ENCODE peak calls at places on chromosomes 6 and 20, in ten cellular contexts. One of them, this sample, is unnamed.

GRCh38 chr20:50373674-50374286 is 136.4 kb upstream of the PTPN1 start:
- DNase-seq in activated naive CD4-positive, alpha-beta T cell treated with Interleukin-2 at 50 U/mL for 16 hours: no peak
- DNase-seq in NCI-H2081: no peak
- DNase-seq in activated CD4-positive, alpha-beta T cell treated with anti-CD3 and anti-CD28 coated beads, Interleukin-2, amount 10 ng/mL, durations not matched to agents 7 days and 5 days: no peak
- DNase-seq in NCI-H1105 treated with DMSO at 0.1 percent for 48 hours: no peak
- DNase-seq in AG04450: no peak
- DNase-seq in fibroblast of the aortic adventitia: no peak
- DNase-seq in stomach: no peak
- DNase-seq in AG20443: no peak
- DNase-seq in cardiac muscle cell: no peak
- DNase-seq in this sample: no peak

GRCh38 chr6:29509239-29509638 is 21.5 kb upstream of the MAS1L start:
- DNase-seq in fibroblast of the aortic adventitia: no peak
- DNase-seq in AG20443: no peak
- DNase-seq in cardiac muscle cell: no peak
- DNase-seq in NCI-H2081: no peak
- DNase-seq in activated CD4-positive, alpha-beta T cell treated with anti-CD3 and anti-CD28 coated beads, Interleukin-2, amount 10 ng/mL, durations not matched to agents 7 days and 5 days: peak
- DNase-seq in AG04450: no peak
- DNase-seq in NCI-H1105 treated with DMSO at 0.1 percent for 48 hours: no peak
- DNase-seq in activated naive CD4-positive, alpha-beta T cell treated with Interleukin-2 at 50 U/mL for 16 hours: no peak
- DNase-seq in stomach: no peak
- DNase-seq in this sample: peak

GRCh38 chr6:156563710-156564109 is 213.5 kb upstream of the ARID1B start:
- DNase-seq in activated naive CD4-positive, alpha-beta T cell treated with Interleukin-2 at 50 U/mL for 16 hours: no peak
- DNase-seq in stomach: no peak
- DNase-seq in AG04450: no peak
- DNase-seq in NCI-H1105 treated with DMSO at 0.1 percent for 48 hours: peak
- DNase-seq in cardiac muscle cell: no peak
- DNase-seq in fibroblast of the aortic adventitia: no peak
- DNase-seq in AG20443: no peak
- DNase-seq in NCI-H2081: peak
- DNase-seq in activated CD4-positive, alpha-beta T cell treated with anti-CD3 and anti-CD28 coated beads, Interleukin-2, amount 10 ng/mL, durations not matched to agents 7 days and 5 days: no peak
- DNase-seq in this sample: no peak

GRCh38 chr20:57908691-57909090 is 198.9 kb upstream of the PMEPA1 start:
- DNase-seq in AG20443: no peak
- DNase-seq in cardiac muscle cell: no peak
- DNase-seq in activated CD4-positive, alpha-beta T cell treated with anti-CD3 and anti-CD28 coated beads, Interleukin-2, amount 10 ng/mL, durations not matched to agents 7 days and 5 days: no peak
- DNase-seq in NCI-H2081: peak
- DNase-seq in NCI-H1105 treated with DMSO at 0.1 percent for 48 hours: no peak
- DNase-seq in AG04450: no peak
- DNase-seq in stomach: no peak
- DNase-seq in activated naive CD4-positive, alpha-beta T cell treated with Interleukin-2 at 50 U/mL for 16 hours: no peak
- DNase-seq in fibroblast of the aortic adventitia: no peak
- DNase-seq in this sample: no peak

GRCh38 chr6:136541395-136541794 is 8.8 kb downstream of the MAP7 start:
- DNase-seq in AG20443: no peak
- DNase-seq in fibroblast of the aortic adventitia: no peak
- DNase-seq in NCI-H1105 treated with DMSO at 0.1 percent for 48 hours: no peak
- DNase-seq in AG04450: no peak
- DNase-seq in activated CD4-positive, alpha-beta T cell treated with anti-CD3 and anti-CD28 coated beads, Interleukin-2, amount 10 ng/mL, durations not matched to agents 7 days and 5 days: no peak
- DNase-seq in cardiac muscle cell: no peak
- DNase-seq in NCI-H2081: no peak
- DNase-seq in activated naive CD4-positive, alpha-beta T cell treated with Interleukin-2 at 50 U/mL for 16 hours: no peak
- DNase-seq in stomach: no peak
- DNase-seq in this sample: no peak

GRCh38 chr6:148998704-148999103 is 251.9 kb downstream of the UST start:
- DNase-seq in NCI-H2081: no peak
- DNase-seq in activated CD4-positive, alpha-beta T cell treated with anti-CD3 and anti-CD28 coated beads, Interleukin-2, amount 10 ng/mL, durations not matched to agents 7 days and 5 days: no peak
- DNase-seq in AG20443: peak
- DNase-seq in AG04450: no peak
- DNase-seq in activated naive CD4-positive, alpha-beta T cell treated with Interleukin-2 at 50 U/mL for 16 hours: no peak
- DNase-seq in stomach: no peak
- DNase-seq in fibroblast of the aortic adventitia: no peak
- DNase-seq in NCI-H1105 treated with DMSO at 0.1 percent for 48 hours: no peak
- DNase-seq in cardiac muscle cell: no peak
- DNase-seq in this sample: no peak

GRCh38 chr6:113690255-113690956 is 166.7 kb upstream of the MARCKS start:
- DNase-seq in fibroblast of the aortic adventitia: peak
- DNase-seq in activated naive CD4-positive, alpha-beta T cell treated with Interleukin-2 at 50 U/mL for 16 hours: no peak
- DNase-seq in AG04450: peak
- DNase-seq in AG20443: peak
- DNase-seq in activated CD4-positive, alpha-beta T cell treated with anti-CD3 and anti-CD28 coated beads, Interleukin-2, amount 10 ng/mL, durations not matched to agents 7 days and 5 days: no peak
- DNase-seq in cardiac muscle cell: peak
- DNase-seq in NCI-H1105 treated with DMSO at 0.1 percent for 48 hours: peak
- DNase-seq in NCI-H2081: peak
- DNase-seq in stomach: no peak
- DNase-seq in this sample: peak

GRCh38 chr6:22302828-22303227 is 6.0 kb upstream of the PRL start:
- DNase-seq in activated naive CD4-positive, alpha-beta T cell treated with Interleukin-2 at 50 U/mL for 16 hours: no peak
- DNase-seq in NCI-H1105 treated with DMSO at 0.1 percent for 48 hours: no peak
- DNase-seq in AG04450: no peak
- DNase-seq in fibroblast of the aortic adventitia: no peak
- DNase-seq in AG20443: no peak
- DNase-seq in stomach: no peak
- DNase-seq in NCI-H2081: no peak
- DNase-seq in cardiac muscle cell: no peak
- DNase-seq in activated CD4-positive, alpha-beta T cell treated with anti-CD3 and anti-CD28 coated beads, Interleukin-2, amount 10 ng/mL, durations not matched to agents 7 days and 5 days: no peak
- DNase-seq in this sample: no peak

GRCh38 chr20:23049933-23050838 is 714 bp upstream of the THBD start:
- DNase-seq in activated naive CD4-positive, alpha-beta T cell treated with Interleukin-2 at 50 U/mL for 16 hours: no peak
- DNase-seq in AG04450: no peak
- DNase-seq in activated CD4-positive, alpha-beta T cell treated with anti-CD3 and anti-CD28 coated beads, Interleukin-2, amount 10 ng/mL, durations not matched to agents 7 days and 5 days: no peak
- DNase-seq in AG20443: peak
- DNase-seq in cardiac muscle cell: peak
- DNase-seq in NCI-H1105 treated with DMSO at 0.1 percent for 48 hours: no peak
- DNase-seq in stomach: peak
- DNase-seq in fibroblast of the aortic adventitia: no peak
- DNase-seq in NCI-H2081: no peak
- DNase-seq in this sample: no peak

GRCh38 chr6:6688283-6688682 is 99.8 kb downstream of the LY86 start:
- DNase-seq in stomach: peak
- DNase-seq in fibroblast of the aortic adventitia: peak
- DNase-seq in activated CD4-positive, alpha-beta T cell treated with anti-CD3 and anti-CD28 coated beads, Interleukin-2, amount 10 ng/mL, durations not matched to agents 7 days and 5 days: no peak
- DNase-seq in NCI-H1105 treated with DMSO at 0.1 percent for 48 hours: no peak
- DNase-seq in activated naive CD4-positive, alpha-beta T cell treated with Interleukin-2 at 50 U/mL for 16 hours: no peak
- DNase-seq in AG20443: no peak
- DNase-seq in NCI-H2081: peak
- DNase-seq in AG04450: no peak
- DNase-seq in cardiac muscle cell: no peak
- DNase-seq in this sample: peak

GRCh38 chr20:46743088-46743487 is 33.6 kb downstream of the SLC2A10 start:
- DNase-seq in NCI-H1105 treated with DMSO at 0.1 percent for 48 hours: no peak
- DNase-seq in cardiac muscle cell: no peak
- DNase-seq in AG04450: no peak
- DNase-seq in AG20443: no peak
- DNase-seq in fibroblast of the aortic adventitia: no peak
- DNase-seq in NCI-H2081: no peak
- DNase-seq in activated CD4-positive, alpha-beta T cell treated with anti-CD3 and anti-CD28 coated beads, Interleukin-2, amount 10 ng/mL, durations not matched to agents 7 days and 5 days: no peak
- DNase-seq in activated naive CD4-positive, alpha-beta T cell treated with Interleukin-2 at 50 U/mL for 16 hours: no peak
- DNase-seq in stomach: no peak
- DNase-seq in this sample: no peak

GRCh38 chr20:47713941-47714450 is 71.3 kb downstream of the SULF2 start:
- DNase-seq in activated CD4-positive, alpha-beta T cell treated with anti-CD3 and anti-CD28 coated beads, Interleukin-2, amount 10 ng/mL, durations not matched to agents 7 days and 5 days: no peak
- DNase-seq in AG20443: peak
- DNase-seq in AG04450: no peak
- DNase-seq in NCI-H2081: no peak
- DNase-seq in NCI-H1105 treated with DMSO at 0.1 percent for 48 hours: no peak
- DNase-seq in cardiac muscle cell: no peak
- DNase-seq in fibroblast of the aortic adventitia: peak
- DNase-seq in stomach: no peak
- DNase-seq in activated naive CD4-positive, alpha-beta T cell treated with Interleukin-2 at 50 U/mL for 16 hours: no peak
- DNase-seq in this sample: no peak

GRCh38 chr20:44020406-44021148 is 105.9 kb downstream of the TOX2 start:
- DNase-seq in NCI-H1105 treated with DMSO at 0.1 percent for 48 hours: no peak
- DNase-seq in activated CD4-positive, alpha-beta T cell treated with anti-CD3 and anti-CD28 coated beads, Interleukin-2, amount 10 ng/mL, durations not matched to agents 7 days and 5 days: no peak
- DNase-seq in AG20443: no peak
- DNase-seq in fibroblast of the aortic adventitia: no peak
- DNase-seq in cardiac muscle cell: no peak
- DNase-seq in stomach: no peak
- DNase-seq in NCI-H2081: no peak
- DNase-seq in activated naive CD4-positive, alpha-beta T cell treated with Interleukin-2 at 50 U/mL for 16 hours: no peak
- DNase-seq in AG04450: no peak
- DNase-seq in this sample: no peak

GRCh38 chr20:6053776-6054688 is at the start of gene LRRN4:
- DNase-seq in fibroblast of the aortic adventitia: peak
- DNase-seq in cardiac muscle cell: peak
- DNase-seq in activated CD4-positive, alpha-beta T cell treated with anti-CD3 and anti-CD28 coated beads, Interleukin-2, amount 10 ng/mL, durations not matched to agents 7 days and 5 days: no peak
- DNase-seq in AG20443: no peak
- DNase-seq in NCI-H2081: peak
- DNase-seq in AG04450: no peak
- DNase-seq in stomach: peak
- DNase-seq in NCI-H1105 treated with DMSO at 0.1 percent for 48 hours: peak
- DNase-seq in activated naive CD4-positive, alpha-beta T cell treated with Interleukin-2 at 50 U/mL for 16 hours: no peak
- DNase-seq in this sample: no peak

GRCh38 chr20:44579313-44580090 is 2.9 kb upstream of the PKIG start:
- DNase-seq in activated naive CD4-positive, alpha-beta T cell treated with Interleukin-2 at 50 U/mL for 16 hours: no peak
- DNase-seq in AG20443: no peak
- DNase-seq in fibroblast of the aortic adventitia: no peak
- DNase-seq in activated CD4-positive, alpha-beta T cell treated with anti-CD3 and anti-CD28 coated beads, Interleukin-2, amount 10 ng/mL, durations not matched to agents 7 days and 5 days: no peak
- DNase-seq in AG04450: no peak
- DNase-seq in NCI-H2081: no peak
- DNase-seq in cardiac muscle cell: no peak
- DNase-seq in NCI-H1105 treated with DMSO at 0.1 percent for 48 hours: no peak
- DNase-seq in stomach: no peak
- DNase-seq in this sample: no peak

This sample was measured in MM.1S.